ENCODE peak calls at places on chromosomes 16 and 17, in ten cellular contexts. D is AG04450; R is naive thymus-derived CD4-positive, alpha-beta T cell; E is esophagus squamous epithelium; A is left ventricle myocardium inferior; J is breast epithelium; I is endothelial cell of umbilical vein; C is effector memory CD4-positive, alpha-beta T cell; K is kidney; N is heart left ventricle. Q is an unnamed sample.

GRCh38 chr17:63675607-63676539 is 24.1 kb downstream of the LIMD2 start:
- DNase-seq in D (peak), R (no peak), E (no peak), A (peak), J (peak), I (peak), C (no peak), K (peak), N (no peak), Q (peak)

GRCh38 chr17:8162997-8163977 is 539 bp upstream of the VAMP2 start:
- DNase-seq in D (no peak), R (peak), E (no peak), A (peak), J (no peak), I (peak), C (no peak), K (peak), N (peak), Q (no peak)

GRCh38 chr17:82653651-82654528 is 5.6 kb upstream of the WDR45B start:
- DNase-seq in D (no peak), R (no peak), E (no peak), A (no peak), J (no peak), I (no peak), C (no peak), K (peak), N (no peak), Q (no peak)

GRCh38 chr17:30921544-30922196 is at the start of gene ADAP2:
- DNase-seq in D (no peak), R (no peak), E (no peak), A (peak), J (no peak), I (no peak), C (no peak), K (peak), N (peak), Q (no peak)

GRCh38 chr17:36816214-36816613 is 121.1 kb upstream of the LHX1 start:
- DNase-seq in D (no peak), R (no peak), E (no peak), A (no peak), J (no peak), I (no peak), C (no peak), K (no peak), N (no peak), Q (no peak)

GRCh38 chr16:15950167-15950854 is 895 bp downstream of the ABCC1 start:
- DNase-seq in D (no peak), R (peak), E (no peak), A (no peak), J (no peak), I (peak), C (peak), K (no peak), N (no peak), Q (peak)

GRCh38 chr17:64418506-64419339 is 28.1 kb upstream of the PECAM1 start:
- DNase-seq in D (peak), R (peak), E (no peak), A (no peak), J (no peak), I (peak), C (no peak), K (no peak), N (no peak), Q (peak)

GRCh38 chr16:9033125-9033830 is 58.2 kb upstream of the HAPSTR1 start:
- DNase-seq in D (no peak), R (no peak), E (no peak), A (no peak), J (no peak), I (peak), C (no peak), K (no peak), N (no peak), Q (peak)

GRCh38 chr17:49338883-49339282 is 23.2 kb downstream of the ZNF652 start:
- DNase-seq in D (no peak), R (no peak), E (no peak), A (no peak), J (no peak), I (no peak), C (no peak), K (no peak), N (no peak), Q (no peak)

DNA sequence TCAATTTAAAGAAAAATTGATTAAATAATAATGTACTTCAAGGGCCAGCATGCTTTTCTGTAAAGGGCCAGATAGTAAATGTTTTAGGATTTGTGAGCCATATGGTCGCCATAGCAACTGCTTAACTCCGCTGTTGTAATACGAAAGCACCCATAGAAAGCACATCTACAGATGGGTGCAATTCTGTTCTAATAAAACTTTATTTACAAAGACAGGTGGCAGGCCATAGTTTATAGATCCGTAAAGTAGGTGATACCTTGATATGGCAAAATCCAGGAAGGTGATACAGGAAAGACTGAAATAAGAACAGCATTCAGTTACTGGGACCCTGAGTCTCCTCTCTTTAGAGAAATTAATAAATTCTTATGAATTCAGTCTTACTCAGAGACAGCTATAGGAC is 36.6 kb downstream of the GRIN2A start:
- DNase-seq in D (no peak), R (no peak), E (no peak), A (no peak), J (no peak), I (no peak), C (no peak), K (no peak), N (no peak), Q (no peak)
- H3K27ac ChIP-seq in D (no peak), R (no peak), E (no peak), A (no peak), J (no peak), I (no peak), C (no peak), K (no peak), N (no peak), Q (no peak)

GRCh38 chr16:3065069-3065741 is at the start of gene IL32:
- DNase-seq in D (peak), R (peak), E (no peak), A (peak), J (no peak), I (peak), C (peak), K (peak), N (peak), Q (peak)
- H3K4me3 ChIP-seq in D (peak), R (peak), E (peak), A (peak), J (peak), I (peak), C (peak), K (peak), N (peak), Q (no peak)

GRCh38 chr16:17339764-17340541 is 130.8 kb downstream of the XYLT1 start:
- DNase-seq in D (no peak), R (no peak), E (no peak), A (no peak), J (no peak), I (no peak), C (no peak), K (no peak), N (no peak), Q (no peak)
- H3K27ac ChIP-seq in D (no peak), R (no peak), E (peak), A (no peak), J (no peak), I (no peak), C (no peak), K (no peak), N (no peak), Q (no peak)

DNA sequence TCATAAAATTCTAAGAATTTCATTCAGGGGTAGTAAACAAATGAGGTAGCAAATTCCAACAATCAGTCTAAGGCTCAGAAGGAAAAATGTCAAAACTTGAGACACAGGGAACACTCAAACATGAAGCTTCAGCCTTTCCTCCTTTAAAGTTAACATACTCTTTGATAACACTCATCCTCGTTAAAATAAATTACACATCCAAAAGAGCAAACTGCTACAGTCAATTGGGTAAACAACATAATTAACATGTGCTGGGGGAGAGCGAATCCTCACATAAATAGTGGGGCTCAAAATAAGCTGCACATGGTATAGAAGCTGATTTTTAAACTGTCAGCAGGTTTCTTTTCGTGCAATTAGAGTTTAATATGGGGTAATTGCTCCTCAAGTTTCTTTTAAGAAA is 12.9 kb downstream of the GRB2 start:
- DNase-seq in D (no peak), R (no peak), E (no peak), A (no peak), J (no peak), I (no peak), C (no peak), K (no peak), N (no peak), Q (no peak)
- H3K4me3 ChIP-seq in D (peak), R (no peak), E (peak), A (peak), J (no peak), I (peak), C (no peak), K (peak), N (no peak), Q (peak)

GRCh38 chr16:11716330-11716729 is 26.3 kb downstream of the TXNDC11 start:
- DNase-seq in D (no peak), R (no peak), E (no peak), A (no peak), J (no peak), I (no peak), C (no peak), K (no peak), N (no peak), Q (no peak)
- H3K27ac ChIP-seq in D (no peak), R (no peak), E (no peak), A (no peak), J (no peak), I (no peak), C (no peak), K (no peak), N (no peak), Q (no peak)

DNA sequence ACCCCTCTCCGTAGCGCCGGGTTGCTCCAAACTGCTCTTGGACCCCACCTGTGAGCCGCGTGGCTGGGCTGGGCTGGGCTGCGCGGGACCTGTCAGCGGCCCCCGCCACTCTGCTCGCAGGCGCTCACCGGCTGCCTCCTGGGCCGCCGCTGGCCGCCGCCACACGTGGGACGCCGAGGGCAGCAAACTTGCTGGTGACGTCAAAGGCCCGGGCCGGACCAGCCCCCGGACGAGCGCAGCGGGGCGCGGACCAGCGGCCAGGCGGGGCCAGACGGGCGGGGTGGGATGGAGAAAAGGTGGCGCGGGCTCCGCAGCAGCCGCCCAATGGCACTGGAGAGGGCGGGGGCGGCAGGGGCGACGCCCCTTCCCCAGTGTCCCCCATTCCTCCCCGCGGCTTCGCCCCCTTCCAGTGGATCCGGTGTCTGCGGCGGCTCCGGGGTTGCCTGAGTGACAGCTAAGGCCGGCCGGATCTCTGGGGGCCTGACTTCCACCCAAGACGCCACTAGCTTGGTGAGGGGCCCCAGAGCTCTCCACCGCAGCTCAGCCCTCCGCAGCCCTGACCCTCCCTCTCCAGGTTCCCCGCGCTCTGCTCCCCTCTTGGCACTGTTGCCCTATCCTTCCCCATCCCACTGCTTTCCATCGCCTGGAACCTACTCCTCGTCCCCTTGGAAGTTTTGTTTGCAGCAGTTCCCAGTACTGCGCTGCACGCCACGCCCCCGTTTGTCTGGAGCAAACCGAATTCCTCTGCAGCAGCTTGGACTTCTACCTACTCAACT is at the start of gene HS3ST3A1:
- DNase-seq in D (peak), R (no peak), E (no peak), A (peak), J (no peak), I (no peak), C (no peak), K (peak), N (peak), Q (peak)
- H3K4me3 ChIP-seq in D (peak), R (no peak), E (peak), A (peak), J (peak), I (no peak), C (peak), K (peak), N (peak), Q (peak)

GRCh38 chr16:4911831-4912422 is 25.0 kb downstream of the PPL start:
- DNase-seq in D (no peak), R (no peak), E (no peak), A (no peak), J (no peak), I (no peak), C (no peak), K (no peak), N (no peak), Q (peak)
- H3K27ac ChIP-seq in D (no peak), R (no peak), E (no peak), A (no peak), J (no peak), I (no peak), C (no peak), K (no peak), N (no peak), Q (no peak)

DNA sequence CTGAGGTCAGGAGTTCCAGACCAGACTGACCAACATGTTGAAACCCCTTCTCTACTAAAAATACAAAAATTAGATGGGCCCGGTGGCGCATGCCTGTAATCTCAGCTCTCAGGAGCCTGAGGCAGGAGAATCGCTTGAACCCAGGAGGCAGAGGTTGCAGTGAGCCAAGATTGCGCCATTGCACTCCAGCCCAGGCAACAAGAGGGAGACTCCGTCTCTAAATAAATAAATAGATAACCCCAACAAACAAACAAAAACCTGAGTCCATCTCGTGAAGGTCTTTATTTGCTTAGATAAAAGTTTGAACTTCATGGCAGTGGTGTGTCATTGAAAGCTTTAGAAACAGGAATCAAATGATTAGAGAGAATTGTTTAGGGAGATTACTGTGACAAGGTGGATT is 167.4 kb downstream of the BCAS3 start:
- DNase-seq in D (no peak), R (no peak), E (no peak), A (no peak), J (no peak), I (no peak), C (no peak), K (no peak), N (no peak), Q (no peak)
- H3K4me3 ChIP-seq in D (no peak), R (no peak), E (no peak), A (no peak), J (no peak), I (no peak), C (no peak), K (no peak), N (no peak), Q (no peak)

GRCh38 chr16:31107465-31107867 is 720 bp upstream of the BCKDK start:
- DNase-seq in D (no peak), R (no peak), E (no peak), A (no peak), J (no peak), I (no peak), C (no peak), K (no peak), N (no peak), Q (no peak)
- H3K27ac ChIP-seq in D (no peak), R (peak), E (no peak), A (peak), J (no peak), I (no peak), C (no peak), K (no peak), N (no peak), Q (no peak)

DNA sequence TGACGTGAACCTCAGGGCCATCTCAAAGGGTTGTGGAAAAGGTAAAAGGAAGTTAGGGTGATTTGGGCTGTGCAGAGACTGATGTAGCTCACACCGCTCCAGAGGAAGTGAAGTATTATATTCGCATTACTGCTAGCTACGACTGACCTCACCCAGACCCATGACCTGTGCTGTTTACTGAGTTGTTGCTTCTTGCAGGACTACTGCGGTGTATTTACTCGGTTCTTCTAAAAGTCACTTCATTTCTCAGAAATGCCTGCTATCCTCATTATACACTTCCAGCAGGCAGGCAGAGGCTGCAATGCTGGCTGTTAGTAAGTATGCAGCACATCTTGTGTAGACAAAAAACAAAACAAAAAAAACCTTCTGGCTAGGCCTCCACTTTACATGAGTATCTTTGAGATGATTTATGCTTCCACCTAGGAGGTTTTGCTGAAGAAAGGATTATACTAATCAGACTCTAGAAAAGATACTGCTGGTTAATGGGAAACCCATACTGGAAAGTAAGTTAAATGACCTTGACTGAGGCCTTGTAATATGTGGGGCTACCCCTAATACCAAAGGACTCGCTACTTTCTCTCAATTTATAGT is 76.0 kb downstream of the CREBBP start:
- DNase-seq in D (no peak), R (no peak), E (no peak), A (no peak), J (no peak), I (no peak), C (no peak), K (no peak), N (no peak), Q (no peak)
- H3K4me3 ChIP-seq in D (no peak), R (no peak), E (no peak), A (no peak), J (no peak), I (no peak), C (no peak), K (no peak), N (no peak), Q (no peak)

Q was measured in brain microvascular endothelial cell.